ENCODE peak calls at places on chromosomes 2 and 18, in four cellular contexts. G, J, Z and W are unnamed samples.

GRCh38 chr2:159076233-159076632 is 107.8 kb downstream of the TANC1 start:
- DNase-seq in J (no peak), Z (no peak), G (no peak), W (no peak)

GRCh38 chr2:99380376-99381010 is 43.3 kb downstream of the EIF5B start:
- DNase-seq in Z (no peak), J (no peak), G (no peak), W (no peak)

GRCh38 chr2:45178854-45179253 is 169.6 kb upstream of the SIX2 start:
- DNase-seq in J (no peak), Z (no peak), G (no peak), W (no peak)

GRCh38 chr2:76825409-76825970 is 696.7 kb downstream of the LRRTM4 start:
- DNase-seq in J (no peak), Z (no peak), G (no peak), W (no peak)

GRCh38 chr2:127940641-127941040 is 54.9 kb upstream of the AMMECR1L start:
- DNase-seq in G (no peak), Z (no peak), J (no peak), W (no peak)

GRCh38 chr2:141259683-141260082 is 871.1 kb downstream of the LRP1B start:
- DNase-seq in J (no peak), G (no peak), Z (no peak), W (no peak)

GRCh38 chr2:227450921-227451654 is 20.9 kb upstream of the AGFG1 start:
- DNase-seq in J (no peak), Z (no peak), G (no peak), W (no peak)

GRCh38 chr2:81853331-81853730 is 1548.8 kb upstream of the LRRTM1 start:
- DNase-seq in J (no peak), Z (no peak), G (no peak), W (no peak)

GRCh38 chr2:174772492-174772801 is 8.2 kb upstream of the CHRNA1 start:
- DNase-seq in J (no peak), G (no peak), Z (no peak), W (no peak)

GRCh38 chr2:147569426-147569825 is 275.4 kb upstream of the ACVR2A start:
- DNase-seq in Z (no peak), G (no peak), J (no peak), W (no peak)

GRCh38 chr18:10490401-10491289 is 35.2 kb upstream of the NAPG start:
- DNase-seq in J (no peak), G (peak; percentile 43), Z (no peak), W (peak; percentile 59)

GRCh38 chr2:4895376-4895775 is 796.8 kb upstream of the SOX11 start:
- DNase-seq in G (no peak), J (no peak), Z (no peak), W (no peak)

GRCh38 chr18:23573948-23574431 is 12.3 kb downstream of the NPC1 start:
- DNase-seq in G (no peak), J (no peak), Z (no peak), W (peak; percentile 58)

GRCh38 chr2:236159778-236160170 is 8.4 kb downstream of the GBX2 start:
- DNase-seq in J (no peak), G (no peak), Z (no peak), W (no peak)

GRCh38 chr2:11945139-11946126 is 199.0 kb downstream of the LPIN1 start:
- DNase-seq in Z (no peak), G (no peak), J (no peak), W (peak; percentile 17)

GRCh38 chr2:64787698-64788097 is 134.0 kb upstream of the SERTAD2 start:
- DNase-seq in Z (no peak), G (no peak), J (no peak), W (peak; percentile 82)

GRCh38 chr2:182182436-182182835 is 196.8 kb downstream of the PPP1R1C start:
- DNase-seq in J (no peak), G (no peak), Z (no peak), W (no peak)

GRCh38 chr2:98445708-98446577 is 1.3 kb downstream of the INPP4A start:
- DNase-seq in Z (no peak), G (no peak), J (no peak), W (no peak)

GRCh38 chr2:109432421-109432820 is 181.3 kb downstream of the SEPTIN10 start:
- DNase-seq in J (no peak), G (no peak), Z (peak; percentile 63), W (no peak)

GRCh38 chr2:20557635-20558034 is 93.3 kb downstream of the HS1BP3 start:
- DNase-seq in J (no peak), Z (no peak), G (peak; percentile 15), W (no peak)

GRCh38 chr2:20104900-20105545 is 53.6 kb upstream of the LAPTM4A start:
- DNase-seq in J (no peak), Z (no peak), G (no peak), W (no peak)

GRCh38 chr2:36371963-36372391 is 16.4 kb downstream of the CRIM1 start:
- DNase-seq in G (no peak), J (no peak), Z (no peak), W (peak; percentile 73)
- H3K4me3 ChIP-seq in G (no peak overlapping the region), J (no peak overlapping the region), Z (no peak overlapping the region), W (no peak overlapping the region)

GRCh38 chr2:3022841-3023372 is 354.7 kb downstream of the EIPR1 start:
- DNase-seq in G (no peak), J (no peak), Z (no peak), W (no peak)

GRCh38 chr2:3024401-3024935 is 353.1 kb downstream of the EIPR1 start:
- DNase-seq in J (no peak), G (no peak), Z (no peak), W (no peak)

GRCh38 chr2:3025261-3025660 is 352.4 kb downstream of the EIPR1 start:
- DNase-seq in G (no peak), Z (no peak), J (no peak), W (no peak)

GRCh38 chr2:3023531-3023930 is 354.1 kb downstream of the EIPR1 start:
- DNase-seq in G (no peak), Z (no peak), J (no peak), W (no peak)

DNA sequence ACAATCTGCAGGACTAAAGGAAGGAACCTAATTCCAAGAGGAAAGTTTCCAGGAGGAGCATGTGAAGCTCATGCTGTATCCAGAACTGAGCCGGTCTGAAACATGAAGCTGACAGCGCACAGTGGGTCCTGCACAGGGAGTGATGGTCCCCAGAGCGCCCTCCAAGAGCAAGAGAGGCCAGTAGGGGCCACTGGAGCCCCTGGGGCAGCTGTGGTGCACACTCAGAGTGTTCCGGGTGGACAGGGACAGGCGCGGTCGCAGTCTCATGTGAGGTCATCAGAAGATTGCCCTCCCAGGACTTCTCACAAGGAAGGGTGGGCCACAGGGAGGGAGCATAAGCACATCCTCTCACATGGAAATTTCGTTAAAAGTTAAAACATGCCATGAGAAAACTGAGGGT is 355.9 kb downstream of the EIPR1 start:
- DNase-seq in Z (no peak), G (no peak), J (no peak), W (no peak)
- H3K4me3 ChIP-seq in Z (no peak overlapping the region), G (no peak overlapping the region), J (no peak overlapping the region), W (no peak overlapping the region)

GRCh38 chr18:79962311-79962710 is 2.1 kb upstream of the HSBP1L1 start:
- DNase-seq in G (no peak), Z (no peak), J (no peak), W (peak; percentile 90)
- H3K4me3 ChIP-seq in G (no peak overlapping the region), Z (no peak overlapping the region), J (no peak overlapping the region), W (no peak overlapping the region)

GRCh38 chr2:219404954-219405353 is 13.2 kb upstream of the DES start:
- DNase-seq in Z (no peak), G (peak; percentile 80), J (peak; percentile 65), W (no peak)

GRCh38 chr2:219405451-219405850 is 12.7 kb upstream of the DES start:
- DNase-seq in J (peak; percentile 65), G (peak; percentile 85), Z (peak; percentile 86), W (no peak)

GRCh38 chr2:219404291-219404910 is 13.8 kb upstream of the DES start:
- DNase-seq in Z (peak; percentile 90), J (no peak), G (peak; percentile 77), W (no peak)

GRCh38 chr2:219406861-219407230 is 11.3 kb upstream of the DES start:
- DNase-seq in G (peak; percentile 94), J (peak; percentile 72), Z (peak; percentile 96), W (no peak)

DNA sequence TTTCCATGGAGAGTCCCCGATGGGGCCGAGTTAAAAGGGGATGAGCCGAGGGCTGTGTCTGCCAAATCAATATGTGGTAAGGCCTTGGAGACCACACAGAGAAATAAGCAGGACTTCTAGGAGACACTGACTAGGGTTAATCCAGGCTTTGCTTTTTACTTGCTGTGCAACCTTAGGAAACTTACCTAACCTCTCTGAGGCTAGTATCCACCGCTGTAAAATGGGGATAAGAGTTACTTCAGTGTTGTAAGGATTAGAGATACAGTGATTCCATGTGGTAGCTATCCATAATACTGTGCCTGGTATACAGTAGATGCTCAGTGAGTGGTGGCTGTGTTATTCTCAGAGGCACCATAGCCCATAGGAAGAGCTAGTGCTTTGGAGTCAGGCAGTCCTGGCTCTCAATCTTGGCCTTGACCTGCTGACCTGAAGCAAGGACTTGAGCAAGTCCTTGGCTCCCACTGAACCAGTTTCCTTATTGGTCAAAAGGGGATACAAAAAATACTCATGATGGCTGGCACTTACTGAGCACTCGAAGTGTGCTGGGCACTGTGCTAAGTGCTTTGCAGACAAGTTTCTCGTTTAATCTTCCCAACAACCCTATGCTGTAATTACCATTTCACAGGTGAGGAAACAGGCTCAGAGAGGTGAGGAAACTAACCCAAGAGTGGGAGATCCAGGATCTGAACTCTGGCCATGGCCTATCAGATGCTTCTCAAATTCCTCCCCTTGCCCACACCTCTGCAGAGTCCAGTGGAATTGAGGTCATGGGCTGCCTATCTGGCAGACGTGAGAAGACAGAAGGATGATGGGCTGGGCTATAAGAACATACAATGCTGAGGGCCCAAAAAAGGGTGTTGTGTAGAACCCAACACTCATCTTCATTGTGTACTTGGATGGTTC is 12.0 kb upstream of the DES start:
- DNase-seq in J (no peak), G (no peak), Z (no peak), W (no peak)
- H3K4me3 ChIP-seq in J (peak overlapping the region; percentile 51), G (no peak overlapping the region), Z (no peak overlapping the region), W (no peak overlapping the region)

GRCh38 chr2:156435725-156436476 is at the start of gene GPD2:
- DNase-seq in G (peak; percentile 96), J (peak; percentile 94), Z (peak; percentile 97), W (peak; percentile 95)

GRCh38 chr2:156437272-156437671 is 1.1 kb downstream of the GPD2 start:
- DNase-seq in J (no peak), G (no peak), Z (peak; percentile 82), W (no peak)

GRCh38 chr2:156435392-156435724 is 821 bp upstream of the GPD2 start:
- DNase-seq in G (no peak), Z (no peak), J (no peak), W (no peak)

GRCh38 chr2:156436477-156437085 is 402 bp downstream of the GPD2 start:
- DNase-seq in G (no peak), Z (no peak), J (no peak), W (no peak)

GRCh38 chr2:156434461-156435291 is 1.5 kb upstream of the GPD2 start:
- DNase-seq in G (no peak), Z (no peak), J (no peak), W (peak; percentile 55)
- H3K4me3 ChIP-seq in G (peak overlapping the region; percentile 87), Z (peak overlapping the region; percentile 66), J (peak overlapping the region; percentile 86), W (peak overlapping the region; percentile 87)

GRCh38 chr2:120866071-120866470 is 130.4 kb downstream of the GLI2 start:
- DNase-seq in Z (peak; percentile 48), G (peak; percentile 20), J (no peak), W (no peak)

GRCh38 chr2:120866483-120867140 is 130.9 kb downstream of the GLI2 start:
- DNase-seq in Z (no peak), J (no peak), G (peak; percentile 21), W (peak; percentile 82)

GRCh38 chr2:120869036-120869435 is 133.4 kb downstream of the GLI2 start:
- DNase-seq in J (no peak), G (peak; percentile 5), Z (no peak), W (no peak)

GRCh38 chr2:120868366-120868765 is 132.7 kb downstream of the GLI2 start:
- DNase-seq in G (peak; percentile 6), J (no peak), Z (no peak), W (no peak)

GRCh38 chr2:120867290-120868231 is 131.9 kb downstream of the GLI2 start:
- DNase-seq in Z (peak; percentile 95), J (peak; percentile 76), G (peak; percentile 84), W (peak; percentile 90)
- H3K4me3 ChIP-seq in Z (peak overlapping the region; percentile 51), J (peak overlapping the region; percentile 63), G (peak overlapping the region; percentile 49), W (no peak overlapping the region)